ENCODE peak calls at places on chromosomes 16 and 17, in eight cellular contexts. One of them, this sample, is unnamed.

GRCh38 chr17:42651392-42651791 is 7.7 kb upstream of the TUBG2 start:
- DNase-seq in activated T-helper 1 cell treated with Interleukin-2 at 50 U/mL for 16 hours: no peak
- DNase-seq in EL: no peak
- DNase-seq in coronary artery: no peak
- DNase-seq in KBM-7: no peak
- DNase-seq in A549: no peak
- DNase-seq in NCI-H2029: no peak
- DNase-seq in NCI-H1436: no peak
- DNase-seq in this sample: no peak

GRCh38 chr17:82497483-82498405 is 21.8 kb upstream of the FOXK2 start:
- DNase-seq in activated T-helper 1 cell treated with Interleukin-2 at 50 U/mL for 16 hours: no peak
- DNase-seq in EL: peak; percentile 65
- DNase-seq in coronary artery: no peak
- DNase-seq in KBM-7: peak; percentile 59
- DNase-seq in A549: no peak
- DNase-seq in NCI-H2029: no peak
- DNase-seq in NCI-H1436: no peak
- DNase-seq in this sample: peak; percentile 27

GRCh38 chr16:11260596-11260966 is 4.6 kb upstream of the SOCS1 start:
- DNase-seq in activated T-helper 1 cell treated with Interleukin-2 at 50 U/mL for 16 hours: no peak
- DNase-seq in EL: no peak
- DNase-seq in coronary artery: no peak
- DNase-seq in KBM-7: no peak
- DNase-seq in A549: no peak
- DNase-seq in NCI-H2029: no peak
- DNase-seq in NCI-H1436: no peak
- DNase-seq in this sample: no peak

GRCh38 chr16:5036228-5037156 is 2.8 kb upstream of the NAGPA start:
- DNase-seq in activated T-helper 1 cell treated with Interleukin-2 at 50 U/mL for 16 hours: no peak
- DNase-seq in EL: no peak
- DNase-seq in coronary artery: no peak
- DNase-seq in KBM-7: no peak
- DNase-seq in A549: no peak
- DNase-seq in NCI-H2029: no peak
- DNase-seq in NCI-H1436: no peak
- DNase-seq in this sample: no peak

GRCh38 chr17:17770371-17771059 is 66.3 kb downstream of the SREBF1 start:
- DNase-seq in activated T-helper 1 cell treated with Interleukin-2 at 50 U/mL for 16 hours: no peak
- DNase-seq in EL: no peak
- DNase-seq in coronary artery: no peak
- DNase-seq in KBM-7: no peak
- DNase-seq in A549: no peak
- DNase-seq in NCI-H2029: no peak
- DNase-seq in NCI-H1436: no peak
- DNase-seq in this sample: no peak

GRCh38 chr17:80899402-80900268 is 92.0 kb upstream of the CHMP6 start:
- DNase-seq in activated T-helper 1 cell treated with Interleukin-2 at 50 U/mL for 16 hours: peak; percentile 67
- DNase-seq in EL: peak; percentile 39
- DNase-seq in coronary artery: no peak
- DNase-seq in KBM-7: peak; percentile 62
- DNase-seq in A549: peak; percentile 70
- DNase-seq in NCI-H2029: peak; percentile 40
- DNase-seq in NCI-H1436: no peak
- DNase-seq in this sample: peak; percentile 65

GRCh38 chr16:57345666-57346204 is 12.8 kb upstream of the CCL22 start:
- DNase-seq in activated T-helper 1 cell treated with Interleukin-2 at 50 U/mL for 16 hours: no peak
- DNase-seq in EL: no peak
- DNase-seq in coronary artery: no peak
- DNase-seq in KBM-7: no peak
- DNase-seq in A549: no peak
- DNase-seq in NCI-H2029: no peak
- DNase-seq in NCI-H1436: no peak
- DNase-seq in this sample: no peak

GRCh38 chr17:31226950-31227349 is 70.1 kb downstream of the OMG start:
- DNase-seq in activated T-helper 1 cell treated with Interleukin-2 at 50 U/mL for 16 hours: no peak
- DNase-seq in EL: no peak
- DNase-seq in coronary artery: no peak
- DNase-seq in KBM-7: no peak
- DNase-seq in A549: no peak
- DNase-seq in NCI-H2029: no peak
- DNase-seq in NCI-H1436: no peak
- DNase-seq in this sample: no peak

GRCh38 chr17:73283841-73284282 is 22.2 kb upstream of the CPSF4L start:
- DNase-seq in activated T-helper 1 cell treated with Interleukin-2 at 50 U/mL for 16 hours: no peak
- DNase-seq in EL: no peak
- DNase-seq in coronary artery: no peak
- DNase-seq in KBM-7: no peak
- DNase-seq in A549: no peak
- DNase-seq in NCI-H2029: no peak
- DNase-seq in NCI-H1436: no peak
- DNase-seq in this sample: no peak

GRCh38 chr17:46765491-46765890 is 53.0 kb downstream of the WNT3 start:
- DNase-seq in activated T-helper 1 cell treated with Interleukin-2 at 50 U/mL for 16 hours: no peak
- DNase-seq in EL: no peak
- DNase-seq in coronary artery: no peak
- DNase-seq in KBM-7: no peak
- DNase-seq in A549: no peak
- DNase-seq in NCI-H2029: no peak
- DNase-seq in NCI-H1436: no peak
- DNase-seq in this sample: no peak

GRCh38 chr17:29059281-29059680 is 16.3 kb downstream of the PIPOX start:
- DNase-seq in activated T-helper 1 cell treated with Interleukin-2 at 50 U/mL for 16 hours: no peak
- DNase-seq in EL: peak; percentile 22
- DNase-seq in coronary artery: no peak
- DNase-seq in KBM-7: no peak
- DNase-seq in A549: peak; percentile 53
- DNase-seq in NCI-H2029: peak; percentile 55
- DNase-seq in NCI-H1436: no peak
- DNase-seq in this sample: no peak

GRCh38 chr16:65406076-65406475 is 284.2 kb upstream of the CDH11 start:
- DNase-seq in activated T-helper 1 cell treated with Interleukin-2 at 50 U/mL for 16 hours: no peak
- DNase-seq in EL: no peak
- DNase-seq in coronary artery: no peak
- DNase-seq in KBM-7: no peak
- DNase-seq in A549: no peak
- DNase-seq in NCI-H2029: no peak
- DNase-seq in NCI-H1436: no peak
- DNase-seq in this sample: no peak

GRCh38 chr16:13083687-13084086 is 182.3 kb downstream of the SHISA9 start:
- DNase-seq in activated T-helper 1 cell treated with Interleukin-2 at 50 U/mL for 16 hours: no peak
- DNase-seq in EL: no peak
- DNase-seq in coronary artery: no peak
- DNase-seq in KBM-7: no peak
- DNase-seq in A549: no peak
- DNase-seq in NCI-H2029: no peak
- DNase-seq in NCI-H1436: peak; percentile 59
- DNase-seq in this sample: no peak

GRCh38 chr17:32660496-32660895 is 173.7 kb downstream of the CDK5R1 start:
- DNase-seq in activated T-helper 1 cell treated with Interleukin-2 at 50 U/mL for 16 hours: no peak
- DNase-seq in EL: no peak
- DNase-seq in coronary artery: no peak
- DNase-seq in KBM-7: no peak
- DNase-seq in A549: no peak
- DNase-seq in NCI-H2029: no peak
- DNase-seq in NCI-H1436: no peak
- DNase-seq in this sample: no peak

GRCh38 chr16:89350701-89351380 is 133.3 kb downstream of the ZNF778 start:
- DNase-seq in activated T-helper 1 cell treated with Interleukin-2 at 50 U/mL for 16 hours: no peak
- DNase-seq in EL: no peak
- DNase-seq in coronary artery: no peak
- DNase-seq in KBM-7: no peak
- DNase-seq in A549: no peak
- DNase-seq in NCI-H2029: no peak
- DNase-seq in NCI-H1436: no peak
- DNase-seq in this sample: no peak

GRCh38 chr17:81184596-81184995 is 18.6 kb upstream of the AATK start:
- DNase-seq in activated T-helper 1 cell treated with Interleukin-2 at 50 U/mL for 16 hours: no peak
- DNase-seq in EL: no peak
- DNase-seq in coronary artery: no peak
- DNase-seq in KBM-7: no peak
- DNase-seq in A549: no peak
- DNase-seq in NCI-H2029: no peak
- DNase-seq in NCI-H1436: no peak
- DNase-seq in this sample: no peak

GRCh38 chr17:43880420-43880991 is 26.8 kb downstream of the MPP2 start:
- DNase-seq in activated T-helper 1 cell treated with Interleukin-2 at 50 U/mL for 16 hours: no peak
- DNase-seq in EL: peak; percentile 30
- DNase-seq in coronary artery: peak; percentile 62
- DNase-seq in KBM-7: peak; percentile 41
- DNase-seq in A549: peak; percentile 94
- DNase-seq in NCI-H2029: no peak
- DNase-seq in NCI-H1436: peak; percentile 27
- DNase-seq in this sample: peak; percentile 18

This sample was measured in T follicular helper cell.